ENCODE peak calls at places on chromosomes 13 and 19, in five cellular contexts. One of them, this sample, is unnamed.

GRCh38 chr13:61777281-61777680 is 361.6 kb upstream of the PCDH20 start:
- DNase-seq in NAMALWA: no peak
- DNase-seq in fibroblast of mammary gland: peak; percentile 0
- DNase-seq in nephron progenitor cell: no peak
- DNase-seq in stimulated activated CD4-positive, alpha-beta T cell treated with anti-CD3 and anti-CD28 coated beads, Interleukin-2, amount 100 ng/mL, for 48 hours: no peak
- DNase-seq in this sample: no peak

GRCh38 chr19:43564800-43565199 is 10.5 kb downstream of the XRCC1 start:
- DNase-seq in fibroblast of mammary gland: no peak
- DNase-seq in stimulated activated CD4-positive, alpha-beta T cell treated with anti-CD3 and anti-CD28 coated beads, Interleukin-2, amount 100 ng/mL, for 48 hours: no peak
- DNase-seq in nephron progenitor cell: no peak
- DNase-seq in NAMALWA: no peak
- DNase-seq in this sample: no peak

GRCh38 chr13:45441633-45442032 is 23.1 kb upstream of the COG3 start:
- DNase-seq in stimulated activated CD4-positive, alpha-beta T cell treated with anti-CD3 and anti-CD28 coated beads, Interleukin-2, amount 100 ng/mL, for 48 hours: no peak
- DNase-seq in nephron progenitor cell: no peak
- DNase-seq in fibroblast of mammary gland: peak; percentile 21
- DNase-seq in NAMALWA: peak; percentile 56
- DNase-seq in this sample: peak; percentile 33

GRCh38 chr19:4369888-4370260 is 26.5 kb downstream of the MPND start:
- DNase-seq in stimulated activated CD4-positive, alpha-beta T cell treated with anti-CD3 and anti-CD28 coated beads, Interleukin-2, amount 100 ng/mL, for 48 hours: peak; percentile 76
- DNase-seq in NAMALWA: peak; percentile 69
- DNase-seq in nephron progenitor cell: peak; percentile 37
- DNase-seq in fibroblast of mammary gland: peak; percentile 59
- DNase-seq in this sample: peak; percentile 79

GRCh38 chr13:93775507-93776108 is 549.0 kb downstream of the GPC6 start:
- DNase-seq in stimulated activated CD4-positive, alpha-beta T cell treated with anti-CD3 and anti-CD28 coated beads, Interleukin-2, amount 100 ng/mL, for 48 hours: no peak
- DNase-seq in NAMALWA: no peak
- DNase-seq in nephron progenitor cell: no peak
- DNase-seq in fibroblast of mammary gland: peak; percentile 76
- DNase-seq in this sample: no peak

GRCh38 chr13:104196611-104197010 is 1130.4 kb upstream of the SLC10A2 start:
- DNase-seq in nephron progenitor cell: no peak
- DNase-seq in NAMALWA: peak; percentile 51
- DNase-seq in fibroblast of mammary gland: no peak
- DNase-seq in stimulated activated CD4-positive, alpha-beta T cell treated with anti-CD3 and anti-CD28 coated beads, Interleukin-2, amount 100 ng/mL, for 48 hours: no peak
- DNase-seq in this sample: no peak

GRCh38 chr13:28494861-28495585 is at the start of gene FLT1:
- DNase-seq in stimulated activated CD4-positive, alpha-beta T cell treated with anti-CD3 and anti-CD28 coated beads, Interleukin-2, amount 100 ng/mL, for 48 hours: peak; percentile 15
- DNase-seq in fibroblast of mammary gland: no peak
- DNase-seq in NAMALWA: no peak
- DNase-seq in nephron progenitor cell: peak; percentile 71
- DNase-seq in this sample: no peak

GRCh38 chr19:4042731-4043082 is 24.0 kb downstream of the ZBTB7A start:
- DNase-seq in NAMALWA: no peak
- DNase-seq in stimulated activated CD4-positive, alpha-beta T cell treated with anti-CD3 and anti-CD28 coated beads, Interleukin-2, amount 100 ng/mL, for 48 hours: no peak
- DNase-seq in fibroblast of mammary gland: no peak
- DNase-seq in nephron progenitor cell: no peak
- DNase-seq in this sample: no peak

GRCh38 chr13:85597790-85598500 is 201.3 kb downstream of the SLITRK6 start:
- DNase-seq in fibroblast of mammary gland: peak; percentile 40
- DNase-seq in nephron progenitor cell: no peak
- DNase-seq in stimulated activated CD4-positive, alpha-beta T cell treated with anti-CD3 and anti-CD28 coated beads, Interleukin-2, amount 100 ng/mL, for 48 hours: no peak
- DNase-seq in NAMALWA: no peak
- DNase-seq in this sample: no peak

GRCh38 chr19:51083783-51084182 is 1.1 kb upstream of the KLK14 start:
- DNase-seq in fibroblast of mammary gland: no peak
- DNase-seq in NAMALWA: no peak
- DNase-seq in nephron progenitor cell: no peak
- DNase-seq in stimulated activated CD4-positive, alpha-beta T cell treated with anti-CD3 and anti-CD28 coated beads, Interleukin-2, amount 100 ng/mL, for 48 hours: no peak
- DNase-seq in this sample: no peak

GRCh38 chr19:38079926-38080380 is 144.1 kb downstream of the DPF1 start:
- DNase-seq in nephron progenitor cell: no peak
- DNase-seq in stimulated activated CD4-positive, alpha-beta T cell treated with anti-CD3 and anti-CD28 coated beads, Interleukin-2, amount 100 ng/mL, for 48 hours: no peak
- DNase-seq in fibroblast of mammary gland: peak; percentile 92
- DNase-seq in NAMALWA: peak; percentile 34
- DNase-seq in this sample: peak; percentile 7

GRCh38 chr19:14147797-14148605 is 11.6 kb upstream of the ASF1B start:
- DNase-seq in stimulated activated CD4-positive, alpha-beta T cell treated with anti-CD3 and anti-CD28 coated beads, Interleukin-2, amount 100 ng/mL, for 48 hours: peak; percentile 46
- DNase-seq in NAMALWA: peak; percentile 43
- DNase-seq in nephron progenitor cell: peak; percentile 80
- DNase-seq in fibroblast of mammary gland: peak; percentile 59
- DNase-seq in this sample: peak; percentile 56

GRCh38 chr13:106099765-106100164 is 435.7 kb downstream of the EFNB2 start:
- DNase-seq in nephron progenitor cell: no peak
- DNase-seq in NAMALWA: no peak
- DNase-seq in fibroblast of mammary gland: no peak
- DNase-seq in stimulated activated CD4-positive, alpha-beta T cell treated with anti-CD3 and anti-CD28 coated beads, Interleukin-2, amount 100 ng/mL, for 48 hours: no peak
- DNase-seq in this sample: no peak

GRCh38 chr13:69706807-69707206 is 400.8 kb upstream of the ATXN8OS start:
- DNase-seq in stimulated activated CD4-positive, alpha-beta T cell treated with anti-CD3 and anti-CD28 coated beads, Interleukin-2, amount 100 ng/mL, for 48 hours: no peak
- DNase-seq in fibroblast of mammary gland: no peak
- DNase-seq in NAMALWA: no peak
- DNase-seq in nephron progenitor cell: no peak
- DNase-seq in this sample: no peak

GRCh38 chr19:36136975-36137686 is 2.7 kb upstream of the CAPNS1 start:
- DNase-seq in stimulated activated CD4-positive, alpha-beta T cell treated with anti-CD3 and anti-CD28 coated beads, Interleukin-2, amount 100 ng/mL, for 48 hours: no peak
- DNase-seq in nephron progenitor cell: no peak
- DNase-seq in NAMALWA: no peak
- DNase-seq in fibroblast of mammary gland: peak; percentile 42
- DNase-seq in this sample: no peak

GRCh38 chr19:14168993-14169392 is 32.6 kb upstream of the ASF1B start:
- DNase-seq in fibroblast of mammary gland: no peak
- DNase-seq in nephron progenitor cell: no peak
- DNase-seq in NAMALWA: no peak
- DNase-seq in stimulated activated CD4-positive, alpha-beta T cell treated with anti-CD3 and anti-CD28 coated beads, Interleukin-2, amount 100 ng/mL, for 48 hours: no peak
- DNase-seq in this sample: no peak

GRCh38 chr13:24038846-24039330 is 121.6 kb upstream of the SPATA13 start:
- DNase-seq in nephron progenitor cell: no peak
- DNase-seq in NAMALWA: no peak
- DNase-seq in fibroblast of mammary gland: peak; percentile 61
- DNase-seq in stimulated activated CD4-positive, alpha-beta T cell treated with anti-CD3 and anti-CD28 coated beads, Interleukin-2, amount 100 ng/mL, for 48 hours: no peak
- DNase-seq in this sample: no peak